ENCODE peak calls at places on chromosomes 3 and 15, in ten cellular contexts. V, H, S, E, N, U, B, D, K and Z are unnamed samples.

GRCh38 chr15:39191871-39192281 is 389.0 kb upstream of the THBS1 start:
- DNase-seq in S (no peak), B (peak), K (no peak), H (no peak), E (no peak), N (no peak), V (no peak), U (peak), D (no peak), Z (no peak)

GRCh38 chr3:108500728-108501127 is 9.7 kb downstream of the MYH15 start:
- DNase-seq in D (no peak), U (peak), V (no peak), N (no peak), K (no peak), B (peak), S (no peak), H (no peak), E (no peak), Z (no peak)

GRCh38 chr15:50778089-50778488 is 12.6 kb upstream of the SPPL2A start:
- DNase-seq in S (no peak), K (no peak), N (no peak), B (no peak), D (no peak), U (no peak), E (no peak), V (no peak), H (no peak), Z (no peak)

GRCh38 chr15:68184616-68185470 is 20.3 kb downstream of the CALML4 start:
- DNase-seq in B (no peak), S (no peak), V (no peak), K (no peak), U (no peak), N (no peak), H (no peak), E (no peak), D (no peak), Z (no peak)

GRCh38 chr3:152350139-152350538 is 81.4 kb downstream of the MBNL1 start:
- DNase-seq in U (peak), K (no peak), H (no peak), B (peak), E (no peak), N (no peak), S (no peak), D (no peak), V (no peak), Z (no peak)

GRCh38 chr3:64548200-64548889 is 139.5 kb downstream of the ADAMTS9 start:
- DNase-seq in D (no peak), B (no peak), S (no peak), E (no peak), V (no peak), N (no peak), K (peak), U (peak), H (peak), Z (no peak)

GRCh38 chr3:179069762-179070390 is 1.7 kb downstream of the ZMAT3 start:
- DNase-seq in S (no peak), B (no peak), E (no peak), K (peak), U (peak), V (no peak), N (no peak), H (no peak), D (no peak), Z (no peak)

GRCh38 chr15:45641374-45641778 is 6.5 kb downstream of the SQOR start:
- DNase-seq in B (peak), N (no peak), U (peak), D (no peak), E (no peak), H (no peak), S (no peak), V (no peak), K (peak), Z (no peak)

GRCh38 chr3:123351396-123351945 is 97.4 kb downstream of the ADCY5 start:
- DNase-seq in B (no peak), U (no peak), S (no peak), V (no peak), D (no peak), K (no peak), E (no peak), N (no peak), H (no peak), Z (no peak)

GRCh38 chr3:74599564-74599963 is 14.9 kb downstream of the CNTN3 start:
- DNase-seq in U (peak), B (no peak), V (no peak), N (no peak), D (no peak), E (no peak), H (no peak), K (peak), S (no peak), Z (no peak)

GRCh38 chr3:127448161-127448561 is 142.4 kb downstream of the TPRA1 start:
- DNase-seq in U (no peak), N (no peak), B (no peak), H (no peak), K (no peak), D (no peak), V (no peak), S (no peak), E (no peak), Z (no peak)
- TF ChIP-seq CTCF in U (no peak), N (no peak), B (no peak), H (no peak), K (no peak), D (no peak), V (no peak), S (no peak), E (no peak), Z (no peak)

DNA sequence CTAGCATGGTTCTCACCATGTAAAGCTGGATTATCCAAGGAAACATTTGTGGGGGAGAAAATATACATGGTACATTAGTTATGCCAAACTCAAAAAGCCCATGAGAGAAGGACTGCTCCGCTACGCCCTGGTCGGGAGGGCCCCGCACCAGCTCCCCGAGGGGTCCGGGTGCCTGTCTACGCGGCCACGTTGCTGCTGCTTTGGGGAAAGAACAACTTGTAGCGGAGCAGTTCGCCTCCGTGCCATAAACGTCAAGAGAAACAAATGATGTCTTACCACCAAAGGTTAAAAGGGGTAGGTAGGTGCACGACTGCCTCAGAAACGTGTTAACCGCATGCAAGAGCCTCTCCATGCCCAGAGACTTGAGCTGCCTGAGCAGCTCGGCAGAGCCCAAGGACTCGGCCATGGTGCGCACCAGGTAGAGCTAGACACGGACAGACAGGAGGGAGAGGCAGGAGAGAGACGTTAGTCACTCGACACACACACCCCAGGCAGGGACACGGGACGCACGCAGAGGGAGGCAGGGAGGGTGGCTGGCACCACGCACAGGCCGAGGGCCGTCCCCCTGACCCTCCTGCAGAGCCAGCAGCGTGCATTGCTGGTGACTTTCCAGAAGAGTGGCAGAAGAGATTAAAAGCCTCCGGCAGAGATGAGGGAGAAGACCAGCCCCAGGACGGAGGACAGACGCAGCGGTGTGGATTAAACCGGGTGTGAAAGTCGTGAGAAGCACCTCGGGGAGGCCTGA is 63.4 kb downstream of the CYFIP1 start:
- DNase-seq in H (no peak), B (no peak), E (no peak), S (no peak), U (no peak), K (no peak), N (no peak), V (no peak), D (no peak), Z (no peak)
- TF ChIP-seq CTCF in H (no peak), B (no peak), E (no peak), S (no peak), U (no peak), K (no peak), N (no peak), V (no peak), D (no peak), Z (no peak)

DNA sequence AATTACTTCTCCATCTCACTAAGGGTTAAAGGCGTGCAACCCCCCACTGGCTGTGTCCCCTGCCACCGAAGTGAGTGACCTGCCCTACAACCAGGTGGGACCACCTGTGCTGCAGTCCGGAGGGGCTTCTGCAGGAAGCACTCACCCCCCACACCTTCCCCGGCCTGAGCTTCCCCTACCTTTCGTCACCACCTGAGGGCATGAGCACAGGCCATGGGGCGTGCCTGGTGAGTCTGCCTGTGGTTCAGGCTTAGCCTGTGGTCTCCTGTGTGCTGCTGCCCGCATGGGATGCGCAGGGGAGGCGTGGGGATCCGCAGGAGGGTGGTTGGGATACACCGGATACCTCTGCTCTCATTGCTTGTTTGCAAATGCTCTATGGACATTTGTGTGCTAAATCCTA is 46.0 kb downstream of the KLHL25 start:
- DNase-seq in K (no peak), E (no peak), D (no peak), V (no peak), N (no peak), S (no peak), B (no peak), H (no peak), U (no peak), Z (no peak)
- TF ChIP-seq CTCF in K (no peak), E (no peak), D (no peak), V (no peak), N (no peak), S (no peak), B (no peak), H (no peak), U (no peak), Z (no peak)

DNA sequence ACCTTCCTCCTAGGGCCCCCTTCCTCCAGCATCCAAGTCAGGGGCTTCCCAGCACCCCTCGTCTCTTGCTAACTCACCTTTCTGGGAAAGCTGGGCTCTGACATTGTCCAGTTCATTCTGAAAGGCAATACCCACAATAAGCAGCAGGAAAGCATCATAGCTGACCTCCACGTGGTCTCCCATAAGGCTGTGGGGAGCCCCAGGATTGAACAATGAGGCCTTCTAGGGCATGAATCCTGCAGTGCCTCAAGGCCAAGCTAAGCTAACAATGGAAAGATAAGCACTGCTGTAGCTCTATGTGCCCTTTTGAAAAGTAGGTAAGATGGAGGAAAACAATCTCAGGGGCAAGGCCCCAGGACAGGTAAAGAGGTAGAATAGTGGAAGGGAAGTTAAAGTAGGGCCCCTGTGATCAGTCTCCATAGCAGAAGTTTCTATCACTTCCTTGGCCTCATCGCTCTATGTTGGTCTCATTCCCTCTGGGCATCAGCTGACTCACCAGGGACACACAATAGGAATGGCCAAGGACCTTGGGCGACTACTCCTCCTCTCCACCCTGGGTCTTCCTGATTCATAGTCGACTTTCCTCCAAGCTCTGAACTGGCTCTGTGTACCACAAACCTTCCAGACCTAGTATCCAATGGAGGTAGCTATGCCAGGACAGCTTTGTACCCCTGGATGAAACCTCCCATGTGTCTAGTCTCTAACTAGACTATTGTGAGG is 11.7 kb downstream of the TRAIP start:
- DNase-seq in V (no peak), D (no peak), K (no peak), S (no peak), B (peak), U (no peak), E (no peak), H (no peak), N (no peak), Z (no peak)
- TF ChIP-seq CTCF in V (no peak), D (no peak), K (no peak), S (no peak), B (no peak), U (no peak), E (no peak), H (no peak), N (no peak), Z (no peak)

GRCh38 chr15:57343526-57343925 is 32.8 kb upstream of the CGNL1 start:
- DNase-seq in D (no peak), K (no peak), S (no peak), V (no peak), H (no peak), B (no peak), U (no peak), N (no peak), E (no peak), Z (no peak)

GRCh38 chr15:57348081-57348480 is 28.2 kb upstream of the CGNL1 start:
- DNase-seq in H (no peak), K (no peak), V (no peak), S (no peak), B (no peak), U (no peak), D (no peak), N (no peak), E (no peak), Z (no peak)

GRCh38 chr15:57343018-57343417 is 33.3 kb upstream of the CGNL1 start:
- DNase-seq in U (no peak), K (no peak), N (no peak), V (no peak), D (no peak), B (no peak), E (no peak), H (no peak), S (no peak), Z (no peak)

GRCh38 chr15:57344282-57344681 is 32.0 kb upstream of the CGNL1 start:
- DNase-seq in D (no peak), B (no peak), E (no peak), H (no peak), K (no peak), U (no peak), V (no peak), S (no peak), N (no peak), Z (no peak)

GRCh38 chr15:57345584-57345983 is 30.7 kb upstream of the CGNL1 start:
- DNase-seq in H (no peak), S (no peak), V (no peak), D (no peak), K (no peak), U (no peak), N (no peak), B (peak), E (no peak), Z (no peak)
- TF ChIP-seq CTCF in H (no peak), S (no peak), V (no peak), D (no peak), K (peak), U (peak), N (no peak), B (peak), E (no peak), Z (peak)

DNA sequence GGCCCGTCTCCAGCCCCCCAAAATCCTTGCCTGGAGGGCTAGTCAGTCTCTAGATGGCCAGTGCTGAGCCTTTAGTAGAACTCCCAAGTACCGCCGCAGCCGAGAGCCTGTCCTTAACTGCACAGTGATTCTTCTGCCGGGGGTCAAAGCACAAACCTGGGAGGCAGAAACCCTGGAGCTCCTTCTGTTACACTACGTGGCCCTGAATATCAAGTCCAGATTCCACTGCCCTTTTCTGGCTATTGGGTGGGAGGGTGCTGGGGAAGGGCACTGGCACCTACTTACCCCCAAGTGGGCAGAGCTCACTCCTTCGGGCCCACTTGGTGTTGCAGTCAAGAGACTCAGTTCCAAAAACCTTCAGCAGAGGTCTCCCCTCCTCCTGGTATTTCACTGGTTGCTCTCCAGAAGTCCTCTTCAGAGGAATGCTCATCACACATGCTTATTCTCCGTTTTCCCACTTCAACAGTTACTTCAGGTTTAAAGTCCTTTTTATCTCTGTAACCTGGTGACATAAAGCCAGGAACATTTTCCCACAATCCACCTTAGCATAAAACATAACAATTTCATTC is 10.8 kb downstream of the PDHB start:
- DNase-seq in B (peak), N (no peak), U (peak), D (no peak), E (no peak), H (no peak), K (peak), S (no peak), V (no peak), Z (no peak)
- TF ChIP-seq CTCF in B (peak), N (no peak), U (no peak), D (no peak), E (no peak), H (peak), K (peak), S (no peak), V (no peak), Z (no peak)

GRCh38 chr15:88834211-88834812 is 31.1 kb downstream of the ACAN start:
- DNase-seq in H (peak), D (peak), S (no peak), E (peak), N (no peak), U (peak), K (peak), V (no peak), B (peak), Z (no peak)
- TF ChIP-seq CTCF in H (peak), D (no peak), S (no peak), E (peak), N (peak), U (peak), K (peak), V (peak), B (peak), Z (peak)

GRCh38 chr3:17894434-17895060 is 152.1 kb upstream of the TBC1D5 start:
- DNase-seq in E (peak), V (peak), D (no peak), B (peak), U (peak), K (peak), H (no peak), S (peak), N (no peak), Z (no peak)
- TF ChIP-seq CTCF in E (peak), V (peak), D (peak), B (peak), U (peak), K (peak), H (no peak), S (peak), N (peak), Z (peak)

GRCh38 chr15:89883518-89883917 is 10.3 kb downstream of the AP3S2 start:
- DNase-seq in K (no peak), E (no peak), H (no peak), V (no peak), D (no peak), U (no peak), N (no peak), B (no peak), S (no peak), Z (no peak)

GRCh38 chr15:89885611-89886010 is 8.2 kb downstream of the AP3S2 start:
- DNase-seq in V (no peak), S (no peak), D (no peak), E (no peak), K (no peak), B (no peak), H (no peak), N (no peak), U (no peak), Z (no peak)

GRCh38 chr15:89893696-89894450 is at the start of gene AP3S2:
- DNase-seq in N (peak), U (peak), B (peak), K (peak), H (peak), E (peak), S (peak), V (peak), D (peak), Z (peak)

GRCh38 chr15:89893027-89893426 is 767 bp downstream of the AP3S2 start:
- DNase-seq in N (no peak), H (no peak), E (no peak), S (no peak), V (no peak), B (peak), D (no peak), K (peak), U (no peak), Z (no peak)

GRCh38 chr15:89888214-89888804 is 5.5 kb downstream of the AP3S2 start:
- DNase-seq in N (no peak), U (peak), D (no peak), V (no peak), K (peak), B (peak), E (no peak), S (no peak), H (no peak), Z (no peak)
- TF ChIP-seq CTCF in N (peak), U (peak), D (peak), V (no peak), K (peak), B (peak), E (no peak), S (no peak), H (peak), Z (peak)